ENCODE peak calls at places on chromosomes 11 and 22, in ten cellular contexts. L is CD8-positive, alpha-beta T cell; Z is body of pancreas; I is uterus; V is gastrocnemius medialis; F is ovary; H is CD8-positive, alpha-beta memory T cell; P is hepatocyte; U is K562; X is CD4-positive, CD25-positive, alpha-beta regulatory T cell. R is an unnamed sample. For H3K4me1, the result is how much of the 10 kb centered on the place peaks cover.

GRCh38 chr11:86151188-86152005 is 82.5 kb upstream of the PICALM start:
- DNase-seq in L (no peak), Z (peak), I (peak), V (no peak), F (peak), H (no peak), P (peak), U (peak), X (no peak), R (no peak)

GRCh38 chr11:109704432-109704831 is 282.4 kb downstream of the C11orf87 start:
- DNase-seq in L (no peak), Z (no peak), I (no peak), V (no peak), F (no peak), H (no peak), P (no peak), U (no peak), X (no peak), R (no peak)

GRCh38 chr11:121533556-121534050 is 80.8 kb upstream of the SORL1-AS1 start:
- DNase-seq in L (no peak), Z (no peak), I (no peak), V (no peak), F (no peak), H (no peak), P (no peak), U (no peak), X (no peak), R (no peak)

GRCh38 chr11:121458551-121458950 is 5.8 kb upstream of the SORL1-AS1 start:
- DNase-seq in L (no peak), Z (no peak), I (no peak), V (no peak), F (no peak), H (no peak), P (no peak), U (no peak), X (no peak), R (no peak)

GRCh38 chr11:60378359-60378758 is at the start of gene MS4A7:
- DNase-seq in L (no peak), Z (peak), I (no peak), V (peak), F (no peak), H (no peak), P (no peak), U (no peak), X (no peak), R (no peak)

GRCh38 chr11:63769044-63769718 is 606 bp upstream of the ZFTA start:
- DNase-seq in L (peak), Z (peak), I (peak), V (no peak), F (peak), H (peak), P (peak), U (peak), X (peak), R (peak)

GRCh38 chr11:68043349-68044144 is 4.7 kb downstream of the TCIRG1 start:
- DNase-seq in L (no peak), Z (peak), I (peak), V (no peak), F (peak), H (peak), P (peak), U (peak), X (no peak), R (no peak)

GRCh38 chr11:133180201-133180600 is 352.1 kb downstream of the OPCML start:
- DNase-seq in L (no peak), Z (no peak), I (no peak), V (no peak), F (no peak), H (no peak), P (no peak), U (no peak), X (no peak), R (no peak)

GRCh38 chr11:26134481-26135355 is 197.2 kb upstream of the ANO3 start:
- DNase-seq in L (no peak), Z (no peak), I (no peak), V (no peak), F (no peak), H (no peak), P (peak), U (no peak), X (no peak), R (no peak)

GRCh38 chr22:49209452-49210195 is 618.0 kb downstream of the BRD1 start:
- DNase-seq in L (no peak), Z (peak), I (peak), V (no peak), F (no peak), H (no peak), P (peak), U (no peak), X (no peak), R (no peak)

GRCh38 chr11:9351321-9351881 is 33.1 kb upstream of the IPO7 start:
- DNase-seq in L (no peak), Z (no peak), I (no peak), V (no peak), F (no peak), H (no peak), P (no peak), U (no peak), X (no peak), R (no peak)

GRCh38 chr22:45805413-45805812 is 133.8 kb downstream of the ATXN10 start:
- DNase-seq in L (no peak), Z (no peak), I (no peak), V (no peak), F (no peak), H (no peak), P (no peak), U (no peak), X (no peak), R (no peak)

GRCh38 chr11:131888230-131888826 is 517.9 kb downstream of the NTM start:
- DNase-seq in L (no peak), Z (no peak), I (no peak), V (no peak), F (no peak), H (no peak), P (no peak), U (no peak), X (no peak), R (no peak)

GRCh38 chr11:130915556-130916237 is 582 bp downstream of the SNX19 start:
- DNase-seq in L (no peak), Z (peak), I (no peak), V (no peak), F (peak), H (no peak), P (no peak), U (no peak), X (no peak), R (peak)

GRCh38 chr22:36086170-36086490 is 57.5 kb upstream of the RBFOX2 start:
- DNase-seq in L (no peak), Z (no peak), I (no peak), V (no peak), F (no peak), H (no peak), P (no peak), U (peak), X (no peak), R (no peak)

GRCh38 chr11:114058026-114058706 is 1.3 kb upstream of the ZBTB16 start:
- DNase-seq in L (no peak), Z (peak), I (no peak), V (peak), F (peak), H (no peak), P (peak), U (no peak), X (no peak), R (no peak)

GRCh38 chr11:24412722-24413121 is 84.1 kb upstream of the LUZP2 start:
- DNase-seq in L (no peak), Z (no peak), I (no peak), V (no peak), F (no peak), H (no peak), P (no peak), U (no peak), X (no peak), R (no peak)

GRCh38 chr22:41976070-41976901 is 7.0 kb downstream of the SEPTIN3 start:
- DNase-seq in L (peak), Z (peak), I (no peak), V (no peak), F (no peak), H (peak), P (peak), U (peak), X (peak), R (no peak)

GRCh38 chr22:37173709-37174108 is 14.3 kb downstream of the C1QTNF6 start:
- DNase-seq in L (no peak), Z (peak), I (peak), V (peak), F (peak), H (no peak), P (no peak), U (no peak), X (no peak), R (no peak)
- H3K4me1 ChIP-seq in L (under half), Z (under half), I (under half), V (under half), F (under half), H (under half), P (under half), U (under half), X (half or more), R (under half)

GRCh38 chr11:61505106-61505505 is 3.4 kb upstream of the LRRC10B start:
- DNase-seq in L (no peak), Z (no peak), I (no peak), V (no peak), F (no peak), H (no peak), P (no peak), U (no peak), X (no peak), R (no peak)

GRCh38 chr11:61509058-61510029 is 795 bp downstream of the LRRC10B start:
- DNase-seq in L (peak), Z (peak), I (peak), V (peak), F (no peak), H (peak), P (peak), U (peak), X (peak), R (peak)

GRCh38 chr11:61507962-61508824 is at the start of gene LRRC10B:
- DNase-seq in L (no peak), Z (peak), I (peak), V (no peak), F (no peak), H (no peak), P (peak), U (peak), X (no peak), R (no peak)

GRCh38 chr11:61505640-61506155 is 2.9 kb upstream of the LRRC10B start:
- DNase-seq in L (no peak), Z (no peak), I (no peak), V (no peak), F (no peak), H (no peak), P (no peak), U (no peak), X (no peak), R (no peak)

DNA sequence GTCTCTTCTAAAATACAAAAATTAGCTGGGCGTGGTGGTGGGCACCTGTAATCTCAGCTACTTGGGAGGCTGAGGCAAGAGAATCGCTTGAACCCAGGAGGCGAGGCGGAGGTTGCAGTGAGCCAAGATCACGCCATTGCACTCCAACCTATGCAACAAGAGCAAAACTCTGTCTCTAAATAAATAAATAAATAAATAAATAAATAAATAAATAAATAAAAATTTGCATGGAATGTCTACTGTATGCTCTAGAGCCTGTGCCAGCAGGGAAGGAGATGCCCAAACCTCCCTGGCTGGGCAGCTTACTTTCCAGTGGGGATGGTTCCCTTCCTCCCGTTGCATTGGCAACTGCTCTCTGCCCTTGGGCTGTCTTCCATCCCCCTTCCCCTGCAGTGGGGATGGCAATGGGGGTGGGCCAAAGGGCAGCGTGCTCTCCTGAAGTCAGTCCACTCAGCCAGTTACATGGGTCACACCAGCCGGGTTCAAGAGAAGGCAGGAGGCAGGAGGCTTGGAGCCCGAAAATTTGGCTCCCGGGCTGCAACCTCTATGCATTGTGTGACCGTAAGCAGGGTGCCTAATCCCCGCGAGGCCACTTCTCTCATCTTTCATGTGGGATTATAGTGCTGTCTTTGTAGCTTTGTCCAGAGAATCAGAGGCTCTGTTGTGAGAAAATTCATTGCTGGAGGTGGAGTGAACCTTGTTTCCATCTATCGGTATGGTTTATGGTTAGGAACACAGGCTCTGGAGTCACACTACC is 1.4 kb upstream of the LRRC10B start:
- DNase-seq in L (no peak), Z (no peak), I (no peak), V (no peak), F (no peak), H (no peak), P (no peak), U (no peak), X (no peak), R (no peak)
- H3K27ac ChIP-seq in L (no peak), Z (no peak), I (no peak), V (no peak), F (no peak), H (no peak), P (no peak), U (no peak), X (no peak), R (no peak)

GRCh38 chr11:69298778-69299461 is 5.0 kb downstream of the MYEOV start:
- DNase-seq in L (no peak), Z (no peak), I (no peak), V (no peak), F (no peak), H (no peak), P (no peak), U (no peak), X (no peak), R (no peak)
- H3K4me1 ChIP-seq in L (under half), Z (under half), I (under half), V (under half), F (under half), H (half or more), P (under half), U (half or more), X (under half), R (under half)

DNA sequence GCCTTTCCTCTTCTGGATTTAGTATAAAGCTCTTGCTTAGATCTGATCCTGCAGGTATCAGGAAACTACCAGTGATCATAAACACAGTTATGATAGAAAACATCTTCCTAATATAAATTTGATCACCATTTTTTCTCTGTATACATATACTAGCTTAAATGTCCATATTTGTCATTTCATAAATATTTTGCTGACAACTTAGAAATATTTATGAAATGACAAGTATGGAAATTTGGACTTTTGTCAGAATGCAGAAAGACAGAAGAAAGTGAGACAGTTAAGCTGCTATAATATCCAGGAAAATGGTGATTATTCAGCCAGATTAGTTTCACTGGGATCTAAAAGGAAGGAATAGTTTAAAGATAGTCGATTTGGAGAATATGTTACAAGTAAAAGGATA is 22.8 kb upstream of the TRIM21 start:
- DNase-seq in L (no peak), Z (no peak), I (no peak), V (no peak), F (no peak), H (no peak), P (no peak), U (no peak), X (no peak), R (no peak)
- H3K27ac ChIP-seq in L (no peak), Z (no peak), I (no peak), V (no peak), F (no peak), H (no peak), P (no peak), U (no peak), X (no peak), R (no peak)

GRCh38 chr22:20528405-20528978 is 21.1 kb downstream of the MED15 start:
- DNase-seq in L (no peak), Z (no peak), I (no peak), V (no peak), F (no peak), H (no peak), P (no peak), U (no peak), X (no peak), R (no peak)

GRCh38 chr22:20532256-20532993 is 25.0 kb downstream of the MED15 start:
- DNase-seq in L (no peak), Z (no peak), I (no peak), V (no peak), F (no peak), H (no peak), P (no peak), U (no peak), X (no peak), R (no peak)

GRCh38 chr22:20531404-20532181 is 24.2 kb downstream of the MED15 start:
- DNase-seq in L (no peak), Z (peak), I (peak), V (peak), F (no peak), H (no peak), P (peak), U (peak), X (no peak), R (no peak)

GRCh38 chr22:20531154-20531403 is 23.7 kb downstream of the MED15 start:
- DNase-seq in L (no peak), Z (no peak), I (no peak), V (no peak), F (no peak), H (no peak), P (no peak), U (no peak), X (no peak), R (no peak)

GRCh38 chr22:20530368-20531153 is 23.2 kb downstream of the MED15 start:
- DNase-seq in L (no peak), Z (no peak), I (no peak), V (peak), F (no peak), H (no peak), P (peak), U (no peak), X (no peak), R (no peak)
- H3K4me1 ChIP-seq in L (under half), Z (under half), I (under half), V (under half), F (under half), H (half or more), P (under half), U (under half), X (under half), R (half or more)

DNA sequence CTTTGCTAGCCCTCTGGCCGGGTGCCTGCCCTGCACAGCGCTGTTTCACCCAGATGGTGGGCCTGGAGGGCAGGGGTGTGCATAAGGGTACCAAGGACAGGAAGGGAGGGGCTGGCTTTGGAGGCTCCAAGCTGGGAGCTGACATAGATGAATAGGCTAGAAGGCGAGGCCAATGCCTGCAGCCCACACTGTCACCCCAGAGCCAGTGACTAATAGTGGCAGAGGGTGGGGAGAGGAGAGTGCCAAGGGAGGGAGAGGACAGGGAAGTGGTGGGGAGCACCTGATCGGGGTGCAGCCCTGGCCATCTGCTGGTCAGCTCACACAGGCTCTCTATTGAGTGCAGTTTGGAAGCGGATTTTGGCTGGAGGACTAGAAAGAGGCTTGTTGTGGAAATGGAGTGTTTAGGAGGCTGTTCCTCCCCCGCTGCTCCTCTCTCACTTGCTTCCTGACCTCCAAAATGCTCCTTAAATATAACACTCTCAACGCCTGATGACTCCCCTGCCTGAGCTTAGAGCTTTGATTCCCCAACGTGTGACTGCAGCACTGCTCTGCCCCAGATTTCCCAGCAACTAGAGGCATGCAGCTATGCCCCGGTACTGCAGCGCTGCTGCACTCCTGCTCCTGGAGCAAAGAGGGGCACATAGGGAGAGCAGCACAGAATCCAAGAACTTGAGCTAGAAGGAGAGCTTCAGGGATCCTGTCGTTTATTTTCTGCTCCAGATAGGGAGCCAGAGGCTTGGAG is 89.2 kb downstream of the GRAMD1B start:
- DNase-seq in L (no peak), Z (no peak), I (no peak), V (no peak), F (peak), H (no peak), P (no peak), U (no peak), X (no peak), R (no peak)
- H3K27ac ChIP-seq in L (no peak), Z (no peak), I (no peak), V (no peak), F (peak), H (no peak), P (no peak), U (no peak), X (no peak), R (no peak)

GRCh38 chr11:93537767-93538261 is 5.4 kb downstream of the SMCO4 start:
- DNase-seq in L (no peak), Z (peak), I (peak), V (peak), F (no peak), H (no peak), P (peak), U (no peak), X (no peak), R (no peak)
- H3K4me1 ChIP-seq in L (under half), Z (under half), I (under half), V (under half), F (under half), H (under half), P (under half), U (under half), X (under half), R (under half)